ENCODE peak calls at places on chromosomes 7 and 10, in four cellular contexts. One of them, this sample, is unnamed.
A peak's percentile ranks its signal among the peaks of the same experiment; 100 is the strongest.

GRCh38 chr7:116249969-116250553 is 39.7 kb downstream of the TES start:
- DNase-seq in iPS DF 6.9: peak; percentile 25
- DNase-seq in H54: no peak
- DNase-seq in cardiac fibroblast: peak; percentile 78
- DNase-seq in this sample: peak; percentile 23

GRCh38 chr7:151729521-151729921 is 147.4 kb downstream of the PRKAG2 start:
- DNase-seq in iPS DF 6.9: no peak
- DNase-seq in H54: no peak
- DNase-seq in cardiac fibroblast: no peak
- DNase-seq in this sample: no peak

GRCh38 chr7:45100761-45101480 is 10.6 kb downstream of the TBRG4 start:
- DNase-seq in iPS DF 6.9: no peak
- DNase-seq in H54: no peak
- DNase-seq in cardiac fibroblast: no peak
- DNase-seq in this sample: no peak

GRCh38 chr7:92633211-92633906 is 43.2 kb upstream of the FAM133B start:
- DNase-seq in iPS DF 6.9: no peak
- DNase-seq in H54: no peak
- DNase-seq in cardiac fibroblast: peak; percentile 96
- DNase-seq in this sample: no peak

GRCh38 chr7:115359119-115359518 is 437.2 kb downstream of the MDFIC start:
- DNase-seq in iPS DF 6.9: no peak
- DNase-seq in H54: no peak
- DNase-seq in cardiac fibroblast: no peak
- DNase-seq in this sample: no peak

GRCh38 chr10:130429809-130430208 is 293.6 kb downstream of the GLRX3 start:
- DNase-seq in iPS DF 6.9: no peak
- DNase-seq in H54: no peak
- DNase-seq in cardiac fibroblast: no peak
- DNase-seq in this sample: no peak

GRCh38 chr10:9239298-9239697 is 1184.8 kb downstream of the GATA3 start:
- DNase-seq in iPS DF 6.9: no peak
- DNase-seq in H54: no peak
- DNase-seq in cardiac fibroblast: no peak
- DNase-seq in this sample: no peak

GRCh38 chr7:17913250-17913649 is 27.0 kb downstream of the SNX13 start:
- DNase-seq in iPS DF 6.9: no peak
- DNase-seq in H54: no peak
- DNase-seq in cardiac fibroblast: no peak
- DNase-seq in this sample: no peak

GRCh38 chr7:85595639-85596268 is 408.9 kb upstream of the SEMA3D start:
- DNase-seq in iPS DF 6.9: no peak
- DNase-seq in H54: no peak
- DNase-seq in cardiac fibroblast: peak; percentile 34
- DNase-seq in this sample: no peak

GRCh38 chr7:148356303-148356702 is 234.3 kb upstream of the C7orf33 start:
- DNase-seq in iPS DF 6.9: no peak
- DNase-seq in H54: no peak
- DNase-seq in cardiac fibroblast: no peak
- DNase-seq in this sample: no peak

GRCh38 chr10:34341473-34341872 is 473.6 kb downstream of the PARD3 start:
- DNase-seq in iPS DF 6.9: no peak
- DNase-seq in H54: no peak
- DNase-seq in cardiac fibroblast: peak; percentile 71
- DNase-seq in this sample: no peak

GRCh38 chr10:30096564-30096963 is 37.2 kb upstream of the JCAD start:
- DNase-seq in iPS DF 6.9: no peak
- DNase-seq in H54: no peak
- DNase-seq in cardiac fibroblast: no peak
- DNase-seq in this sample: no peak

GRCh38 chr10:119090026-119090808 is 9.6 kb upstream of the EIF3A start:
- DNase-seq in iPS DF 6.9: no peak
- DNase-seq in H54: no peak
- DNase-seq in cardiac fibroblast: no peak
- DNase-seq in this sample: no peak

GRCh38 chr10:70742537-70743429 is 42.4 kb downstream of the TBATA start:
- DNase-seq in iPS DF 6.9: no peak
- DNase-seq in H54: no peak
- DNase-seq in cardiac fibroblast: peak; percentile 74
- DNase-seq in this sample: no peak

GRCh38 chr7:73906874-73907273 is 45.9 kb downstream of the TMEM270 start:
- DNase-seq in iPS DF 6.9: no peak
- DNase-seq in H54: no peak
- DNase-seq in cardiac fibroblast: no peak
- DNase-seq in this sample: no peak

GRCh38 chr7:105838273-105839141 is 37.9 kb downstream of the ATXN7L1 start:
- DNase-seq in iPS DF 6.9: no peak
- DNase-seq in H54: no peak
- DNase-seq in cardiac fibroblast: peak; percentile 28
- DNase-seq in this sample: peak; percentile 23

GRCh38 chr7:2928613-2929311 is 84.7 kb upstream of the GNA12 start:
- DNase-seq in iPS DF 6.9: no peak
- DNase-seq in H54: no peak
- DNase-seq in cardiac fibroblast: no peak
- DNase-seq in this sample: no peak

GRCh38 chr7:43300121-43300520 is 187.7 kb downstream of the HECW1 start:
- DNase-seq in iPS DF 6.9: no peak
- DNase-seq in H54: no peak
- DNase-seq in cardiac fibroblast: no peak
- DNase-seq in this sample: no peak

GRCh38 chr7:99707096-99707495 is 27.3 kb upstream of the CYP3A5 start:
- DNase-seq in iPS DF 6.9: no peak
- DNase-seq in H54: no peak
- DNase-seq in cardiac fibroblast: peak; percentile 34
- DNase-seq in this sample: no peak

GRCh38 chr7:129279757-129280156 is 54.9 kb downstream of the AHCYL2 start:
- DNase-seq in iPS DF 6.9: no peak
- DNase-seq in H54: no peak
- DNase-seq in cardiac fibroblast: no peak
- DNase-seq in this sample: no peak